ENCODE peak calls at places on chromosomes 12 and 14, in eight cellular contexts. W is B cell, X is Kasumi-1, F is KG1, K is C1 segment of cervical spinal cord, G is SK-MEL-5, J is upper lobe of right lung, H is breast epithelium. V is an unnamed sample.

GRCh38 chr12:1838223-1838993 is 18.0 kb downstream of the LRTM2 start:
- DNase-seq in W (no peak), X (no peak), F (no peak), K (no peak), G (no peak), J (peak), H (no peak), V (no peak)

GRCh38 chr12:106974525-106974924 is 12.4 kb downstream of the MTERF2 start:
- DNase-seq in W (no peak), X (no peak), F (no peak), K (no peak), G (no peak), J (no peak), H (no peak), V (no peak)

GRCh38 chr14:57013987-57014386 is 203.7 kb upstream of the OTX2 start:
- DNase-seq in W (no peak), X (no peak), F (no peak), K (no peak), G (no peak), J (no peak), H (no peak), V (no peak)

GRCh38 chr12:19440019-19440858 is 947 bp downstream of the AEBP2 start:
- DNase-seq in W (peak), X (peak), F (no peak), K (peak), G (peak), J (peak), H (peak), V (no peak)

GRCh38 chr12:14892726-14893442 is 7.2 kb upstream of the MGP start:
- DNase-seq in W (no peak), X (no peak), F (no peak), K (no peak), G (peak), J (no peak), H (no peak), V (no peak)

GRCh38 chr12:82793882-82794281 is 107.2 kb downstream of the TMTC2 start:
- DNase-seq in W (no peak), X (no peak), F (no peak), K (no peak), G (peak), J (no peak), H (no peak), V (no peak)

GRCh38 chr12:54239568-54239967 is 40.4 kb downstream of the CBX5 start:
- DNase-seq in W (no peak), X (no peak), F (no peak), K (no peak), G (no peak), J (no peak), H (no peak), V (no peak)

GRCh38 chr14:60646202-60646886 is 2.9 kb downstream of the SIX1 start:
- DNase-seq in W (no peak), X (no peak), F (no peak), K (no peak), G (no peak), J (no peak), H (no peak), V (no peak)

GRCh38 chr12:131637986-131638385 is 72.9 kb upstream of the SFSWAP start:
- DNase-seq in W (no peak), X (no peak), F (no peak), K (no peak), G (no peak), J (no peak), H (no peak), V (no peak)

GRCh38 chr12:76032043-76032981 is 736 bp upstream of the PHLDA1 start:
- DNase-seq in W (peak), X (peak), F (no peak), K (no peak), G (peak), J (no peak), H (peak), V (no peak)

GRCh38 chr14:48914382-48914781 is 671.8 kb downstream of the RPS29 start:
- DNase-seq in W (no peak), X (no peak), F (no peak), K (no peak), G (no peak), J (no peak), H (no peak), V (no peak)

GRCh38 chr12:90958995-90959394 is 4.0 kb upstream of the CCER1 start:
- DNase-seq in W (no peak), X (peak), F (no peak), K (no peak), G (peak), J (no peak), H (no peak), V (no peak)

V was measured in GF-D8.